ENCODE peak calls at places on chromosomes 5 and 9, in eight cellular contexts. S, B, E, J, L, U, Q and H are unnamed samples.

GRCh38 chr9:69743930-69744329 is 15.9 kb downstream of the PTAR1 start:
- DNase-seq in S (no peak), B (no peak), E (no peak), J (no peak), L (no peak), U (no peak), Q (no peak), H (no peak)

GRCh38 chr9:99023831-99024230 is 80.1 kb downstream of the COL15A1 start:
- DNase-seq in S (peak), B (no peak), E (no peak), J (peak), L (no peak), U (no peak), Q (no peak), H (peak)

GRCh38 chr5:100188778-100189177 is 346.4 kb upstream of the FAM174A start:
- DNase-seq in S (no peak), B (no peak), E (no peak), J (no peak), L (no peak), U (no peak), Q (no peak), H (no peak)

GRCh38 chr9:70873506-70873905 is 247.9 kb downstream of the TRPM3 start:
- DNase-seq in S (peak), B (no peak), E (no peak), J (peak), L (no peak), U (no peak), Q (no peak), H (no peak)

GRCh38 chr9:19298601-19299000 is 68.1 kb downstream of the DENND4C start:
- DNase-seq in S (no peak), B (no peak), E (no peak), J (no peak), L (no peak), U (no peak), Q (no peak), H (no peak)

GRCh38 chr9:38359689-38360385 is 32.7 kb upstream of the ALDH1B1 start:
- DNase-seq in S (no peak), B (no peak), E (no peak), J (peak), L (no peak), U (no peak), Q (no peak), H (no peak)

GRCh38 chr9:93256878-93257807 is 73.2 kb downstream of the WNK2 start:
- DNase-seq in S (no peak), B (no peak), E (no peak), J (no peak), L (peak), U (no peak), Q (no peak), H (no peak)

GRCh38 chr5:122863240-122863639 is 17.8 kb downstream of the SNX24 start:
- DNase-seq in S (no peak), B (no peak), E (no peak), J (no peak), L (no peak), U (no peak), Q (no peak), H (no peak)

GRCh38 chr5:124718376-124718775 is 28.1 kb downstream of the ZNF608 start:
- DNase-seq in S (peak), B (no peak), E (no peak), J (no peak), L (peak), U (no peak), Q (peak), H (peak)

GRCh38 chr5:137705106-137705505 is 30.8 kb downstream of the KLHL3 start:
- DNase-seq in S (no peak), B (no peak), E (no peak), J (no peak), L (no peak), U (no peak), Q (no peak), H (no peak)

GRCh38 chr9:4985376-4986266 is 549 bp downstream of the JAK2 start:
- DNase-seq in S (peak), B (peak), E (peak), J (peak), L (peak), U (no peak), Q (peak), H (no peak)

GRCh38 chr9:69442486-69442885 is 117.5 kb downstream of the ENTREP1 start:
- DNase-seq in S (no peak), B (no peak), E (no peak), J (no peak), L (no peak), U (no peak), Q (no peak), H (no peak)

GRCh38 chr5:74198156-74198555 is 442.4 kb downstream of the ENC1 start:
- DNase-seq in S (no peak), B (no peak), E (no peak), J (no peak), L (no peak), U (no peak), Q (no peak), H (no peak)

GRCh38 chr5:82517544-82517943 is 239.4 kb upstream of the RPS23 start:
- DNase-seq in S (no peak), B (no peak), E (no peak), J (no peak), L (no peak), U (no peak), Q (no peak), H (no peak)

GRCh38 chr5:165138261-165138660 is 1632.8 kb downstream of the MAT2B start:
- DNase-seq in S (no peak), B (peak), E (no peak), J (no peak), L (no peak), U (no peak), Q (no peak), H (no peak)

GRCh38 chr9:133585481-133586367 is 23.5 kb downstream of the FAM163B start:
- DNase-seq in S (no peak), B (peak), E (no peak), J (no peak), L (no peak), U (no peak), Q (no peak), H (peak)

GRCh38 chr9:4588721-4589120 is 73.4 kb upstream of the PLPP6 start:
- DNase-seq in S (peak), B (no peak), E (no peak), J (no peak), L (no peak), U (no peak), Q (no peak), H (no peak)

GRCh38 chr5:53424691-53425597 is 55.5 kb upstream of the FST start:
- DNase-seq in S (no peak), B (peak), E (no peak), J (no peak), L (peak), U (no peak), Q (no peak), H (no peak)

GRCh38 chr5:83957188-83957587 is 236.5 kb upstream of the HAPLN1 start:
- DNase-seq in S (peak), B (no peak), E (no peak), J (peak), L (peak), U (no peak), Q (no peak), H (no peak)

GRCh38 chr5:131193106-131193505 is 22.4 kb downstream of the LYRM7 start:
- DNase-seq in S (no peak), B (no peak), E (no peak), J (no peak), L (no peak), U (no peak), Q (no peak), H (no peak)

GRCh38 chr5:170821257-170821800 is 37.8 kb downstream of the GABRP start:
- DNase-seq in S (no peak), B (no peak), E (no peak), J (no peak), L (no peak), U (no peak), Q (no peak), H (no peak)

GRCh38 chr5:168302785-168303184 is 11.3 kb downstream of the WWC1 start:
- DNase-seq in S (no peak), B (no peak), E (no peak), J (no peak), L (peak), U (no peak), Q (no peak), H (no peak)

GRCh38 chr5:181168595-181169118 is 21.3 kb downstream of the OR2V2 start:
- DNase-seq in S (no peak), B (no peak), E (no peak), J (no peak), L (no peak), U (no peak), Q (no peak), H (no peak)

GRCh38 chr5:180555168-180555921 is 36.0 kb downstream of the SCGB3A1 start:
- DNase-seq in S (no peak), B (no peak), E (no peak), J (no peak), L (no peak), U (no peak), Q (no peak), H (no peak)

GRCh38 chr9:78214492-78214891 is 21.4 kb upstream of the CEP78 start:
- DNase-seq in S (peak), B (no peak), E (no peak), J (no peak), L (no peak), U (no peak), Q (no peak), H (no peak)

GRCh38 chr9:132042324-132042723 is 37.3 kb downstream of the MED27 start:
- DNase-seq in S (peak), B (no peak), E (no peak), J (peak), L (peak), U (no peak), Q (peak), H (peak)

GRCh38 chr9:99004115-99004514 is 60.4 kb downstream of the COL15A1 start:
- DNase-seq in S (no peak), B (no peak), E (no peak), J (no peak), L (no peak), U (no peak), Q (no peak), H (no peak)